ENCODE peak calls at places on chromosomes 16 and 17, in five cellular contexts. One of them, this sample, is unnamed.

GRCh38 chr16:24497405-24497804 is 42.0 kb upstream of the RBBP6 start:
- DNase-seq in fibroblast of mammary gland: no peak
- DNase-seq in RPMI7951: peak; percentile 45
- DNase-seq in NCI-H774: no peak
- DNase-seq in endothelial cell: no peak
- DNase-seq in this sample: no peak

GRCh38 chr16:56423584-56424403 is 1.6 kb downstream of the AMFR start:
- DNase-seq in RPMI7951: no peak
- DNase-seq in endothelial cell: no peak
- DNase-seq in fibroblast of mammary gland: peak; percentile 7
- DNase-seq in NCI-H774: no peak
- DNase-seq in this sample: peak; percentile 36

GRCh38 chr17:6830383-6830986 is 1.0 kb downstream of the TEKT1 start:
- DNase-seq in RPMI7951: no peak
- DNase-seq in NCI-H774: no peak
- DNase-seq in fibroblast of mammary gland: no peak
- DNase-seq in endothelial cell: no peak
- DNase-seq in this sample: no peak

GRCh38 chr17:78434455-78435329 is 56.2 kb downstream of the PGS1 start:
- DNase-seq in endothelial cell: no peak
- DNase-seq in NCI-H774: no peak
- DNase-seq in fibroblast of mammary gland: no peak
- DNase-seq in RPMI7951: no peak
- DNase-seq in this sample: no peak

GRCh38 chr17:80725532-80725931 is 180.9 kb downstream of the RPTOR start:
- DNase-seq in RPMI7951: peak; percentile 58
- DNase-seq in fibroblast of mammary gland: peak; percentile 61
- DNase-seq in NCI-H774: no peak
- DNase-seq in endothelial cell: no peak
- DNase-seq in this sample: no peak

GRCh38 chr17:37089998-37090397 is 141.2 kb downstream of the AATF start:
- DNase-seq in fibroblast of mammary gland: no peak
- DNase-seq in NCI-H774: no peak
- DNase-seq in endothelial cell: no peak
- DNase-seq in RPMI7951: no peak
- DNase-seq in this sample: no peak

GRCh38 chr17:65633988-65634387 is 72.5 kb upstream of the AXIN2 start:
- DNase-seq in fibroblast of mammary gland: no peak
- DNase-seq in NCI-H774: peak; percentile 17
- DNase-seq in RPMI7951: no peak
- DNase-seq in endothelial cell: no peak
- DNase-seq in this sample: peak; percentile 86

GRCh38 chr17:42055003-42055402 is 4.6 kb upstream of the C17orf113 start:
- DNase-seq in fibroblast of mammary gland: no peak
- DNase-seq in NCI-H774: no peak
- DNase-seq in RPMI7951: no peak
- DNase-seq in endothelial cell: no peak
- DNase-seq in this sample: no peak

GRCh38 chr17:78829477-78829876 is 11.1 kb downstream of the USP36 start:
- DNase-seq in fibroblast of mammary gland: no peak
- DNase-seq in RPMI7951: no peak
- DNase-seq in NCI-H774: no peak
- DNase-seq in endothelial cell: no peak
- DNase-seq in this sample: no peak

GRCh38 chr16:31713945-31714898 is 159.4 kb upstream of the ZNF267 start:
- DNase-seq in fibroblast of mammary gland: no peak
- DNase-seq in RPMI7951: no peak
- DNase-seq in endothelial cell: peak; percentile 52
- DNase-seq in NCI-H774: no peak
- DNase-seq in this sample: peak; percentile 16

GRCh38 chr17:50332196-50332595 is 13.7 kb upstream of the XYLT2 start:
- DNase-seq in endothelial cell: no peak
- DNase-seq in NCI-H774: no peak
- DNase-seq in RPMI7951: no peak
- DNase-seq in fibroblast of mammary gland: no peak
- DNase-seq in this sample: no peak

GRCh38 chr16:85534536-85535351 is 78.4 kb upstream of the GSE1 start:
- DNase-seq in fibroblast of mammary gland: no peak
- DNase-seq in endothelial cell: no peak
- DNase-seq in NCI-H774: no peak
- DNase-seq in RPMI7951: no peak
- DNase-seq in this sample: no peak

GRCh38 chr17:78748730-78749317 is 33.2 kb downstream of the CYTH1 start:
- DNase-seq in RPMI7951: peak; percentile 75
- DNase-seq in fibroblast of mammary gland: peak; percentile 80
- DNase-seq in endothelial cell: no peak
- DNase-seq in NCI-H774: no peak
- DNase-seq in this sample: no peak

GRCh38 chr17:58756246-58757161 is 850 bp downstream of the PPM1E start:
- DNase-seq in fibroblast of mammary gland: no peak
- DNase-seq in RPMI7951: no peak
- DNase-seq in NCI-H774: peak; percentile 15
- DNase-seq in endothelial cell: peak; percentile 11
- DNase-seq in this sample: peak; percentile 45

GRCh38 chr17:45282683-45283644 is 21.1 kb upstream of the SPATA32 start:
- DNase-seq in RPMI7951: peak; percentile 27
- DNase-seq in endothelial cell: no peak
- DNase-seq in NCI-H774: peak; percentile 6
- DNase-seq in fibroblast of mammary gland: peak; percentile 42
- DNase-seq in this sample: peak; percentile 98

GRCh38 chr16:66265556-66266133 is 100.8 kb upstream of the CDH5 start:
- DNase-seq in NCI-H774: no peak
- DNase-seq in fibroblast of mammary gland: no peak
- DNase-seq in RPMI7951: no peak
- DNase-seq in endothelial cell: no peak
- DNase-seq in this sample: no peak

GRCh38 chr16:68355447-68356248 is 44.8 kb downstream of the PRMT7 start:
- DNase-seq in fibroblast of mammary gland: no peak
- DNase-seq in RPMI7951: no peak
- DNase-seq in endothelial cell: no peak
- DNase-seq in NCI-H774: no peak
- DNase-seq in this sample: no peak